ENCODE peak calls at places on chromosome 21, in ten cellular contexts. E is iris pigment epithelial cell; P is stimulated activated CD8-positive, alpha-beta memory T cell treated with anti-CD3 and anti-CD28 coated beads, Interleukin-15, amount 100 ng/mL, for 4 hours; Z is left colon; V is activated CD4-positive, CD25-positive, alpha-beta regulatory T cell treated with anti-CD3 and anti-CD28 coated beads, Interleukin-2, amount 50 U/mL, for 72 hours; O is LoVo; F is effector CD8-positive, alpha-beta T cell; G is foreskin fibroblast; U is activated naive CD4-positive, alpha-beta T cell treated with anti-CD3 and anti-CD28 coated beads, Interleukin-2, amount 10 ng/mL, durations not matched to agents 7 days and 5 days; H is activated naive CD8-positive, alpha-beta T cell treated with anti-CD3 and anti-CD28 coated beads, Interleukin-2, amount 50 U/mL, for 24 hours. S is an unnamed sample.

GRCh38 chr21:41567901-41568510 is 60.0 kb upstream of the TMPRSS2 start:
- DNase-seq in E (no peak), P (no peak), Z (no peak), V (no peak), O (no peak), F (no peak), G (no peak), U (no peak), H (no peak), S (no peak)

GRCh38 chr21:21806711-21807597 is 808.7 kb downstream of the NCAM2 start:
- DNase-seq in E (peak; percentile 1), P (no peak), Z (no peak), V (no peak), O (no peak), F (no peak), G (no peak), U (no peak), H (no peak), S (no peak)

GRCh38 chr21:18049461-18049860 is 195.2 kb upstream of the CHODL start:
- DNase-seq in E (no peak), P (no peak), Z (no peak), V (no peak), O (no peak), F (no peak), G (no peak), U (no peak), H (no peak), S (no peak)

GRCh38 chr21:28537371-28538079 is 455.2 kb downstream of the LTN1 start:
- DNase-seq in E (peak; percentile 85), P (no peak), Z (no peak), V (no peak), O (no peak), F (no peak), G (peak; percentile 96), U (no peak), H (no peak), S (no peak)

GRCh38 chr21:15192243-15192642 is 127.4 kb upstream of the NRIP1 start:
- DNase-seq in E (peak; percentile 12), P (no peak), Z (no peak), V (no peak), O (peak; percentile 52), F (no peak), G (no peak), U (no peak), H (no peak), S (no peak)

GRCh38 chr21:15289246-15289645 is 224.4 kb upstream of the NRIP1 start:
- DNase-seq in E (no peak), P (no peak), Z (no peak), V (no peak), O (no peak), F (no peak), G (no peak), U (no peak), H (no peak), S (no peak)

GRCh38 chr21:38341546-38342012 is 84.8 kb downstream of the KCNJ15 start:
- DNase-seq in E (no peak), P (no peak), Z (no peak), V (no peak), O (no peak), F (no peak), G (no peak), U (no peak), H (no peak), S (no peak)

GRCh38 chr21:35811115-35811806 is 249.1 kb downstream of the SETD4 start:
- DNase-seq in E (no peak), P (no peak), Z (peak; percentile 13), V (no peak), O (no peak), F (no peak), G (no peak), U (no peak), H (no peak), S (no peak)

GRCh38 chr21:29187939-29188338 is 57.5 kb downstream of the MAP3K7CL start:
- DNase-seq in E (peak; percentile 97), P (no peak), Z (no peak), V (no peak), O (peak; percentile 85), F (no peak), G (peak; percentile 94), U (no peak), H (no peak), S (peak; percentile 39)

GRCh38 chr21:41511858-41512257 is 3.9 kb upstream of the TMPRSS2 start:
- DNase-seq in E (no peak), P (no peak), Z (no peak), V (no peak), O (peak; percentile 32), F (no peak), G (no peak), U (no peak), H (no peak), S (peak; percentile 56)

GRCh38 chr21:35428489-35428888 is 379.4 kb upstream of the RUNX1 start:
- DNase-seq in E (peak; percentile 33), P (no peak), Z (no peak), V (no peak), O (no peak), F (peak; percentile 8), G (peak; percentile 3), U (peak; percentile 63), H (peak; percentile 21), S (peak; percentile 71)

GRCh38 chr21:33843216-33843615 is 72.4 kb downstream of the ATP5PO start:
- DNase-seq in E (no peak), P (no peak), Z (no peak), V (no peak), O (no peak), F (no peak), G (no peak), U (no peak), H (no peak), S (no peak)

GRCh38 chr21:14603202-14603601 is 57.1 kb upstream of the SAMSN1 start:
- DNase-seq in E (peak; percentile 86), P (no peak), Z (no peak), V (no peak), O (no peak), F (no peak), G (no peak), U (no peak), H (no peak), S (no peak)

GRCh38 chr21:34839070-34839820 is 170.5 kb downstream of the CLIC6 start:
- DNase-seq in E (no peak), P (no peak), Z (no peak), V (no peak), O (no peak), F (no peak), G (no peak), U (no peak), H (no peak), S (no peak)

GRCh38 chr21:41598561-41599511 is 90.9 kb upstream of the TMPRSS2 start:
- DNase-seq in E (no peak), P (no peak), Z (no peak), V (no peak), O (no peak), F (no peak), G (no peak), U (no peak), H (no peak), S (no peak)

GRCh38 chr21:42674351-42674940 is 21.0 kb downstream of the PDE9A start:
- DNase-seq in E (no peak), P (no peak), Z (no peak), V (no peak), O (no peak), F (no peak), G (no peak), U (no peak), H (no peak), S (no peak)

GRCh38 chr21:44527156-44527982 is 12.6 kb downstream of the KRTAP10-1 start:
- DNase-seq in E (no peak), P (no peak), Z (no peak), V (no peak), O (no peak), F (no peak), G (no peak), U (peak; percentile 7), H (no peak), S (no peak)

GRCh38 chr21:34936874-34937563 is 112.1 kb downstream of the RUNX1 start:
- DNase-seq in E (no peak), P (no peak), Z (no peak), V (no peak), O (no peak), F (no peak), G (no peak), U (no peak), H (no peak), S (peak; percentile 95)

GRCh38 chr21:44736291-44737004 is 25.1 kb upstream of the TSPEAR start:
- DNase-seq in E (no peak), P (no peak), Z (peak; percentile 86), V (no peak), O (peak; percentile 41), F (no peak), G (no peak), U (no peak), H (no peak), S (no peak)

GRCh38 chr21:44534688-44535087 is 5.3 kb downstream of the KRTAP10-1 start:
- DNase-seq in E (no peak), P (no peak), Z (no peak), V (no peak), O (no peak), F (no peak), G (no peak), U (peak; percentile 9), H (no peak), S (no peak)

GRCh38 chr21:45919593-45919992 is 62.0 kb upstream of the COL6A1 start:
- DNase-seq in E (no peak), P (no peak), Z (no peak), V (no peak), O (no peak), F (no peak), G (no peak), U (no peak), H (no peak), S (no peak)

GRCh38 chr21:46116189-46116845 is 18.4 kb downstream of the COL6A2 start:
- DNase-seq in E (no peak), P (no peak), Z (peak; percentile 2), V (peak; percentile 6), O (no peak), F (no peak), G (no peak), U (peak; percentile 19), H (no peak), S (no peak)

GRCh38 chr21:38721983-38722382 is 83.7 kb upstream of the ETS2 start:
- DNase-seq in E (peak; percentile 79), P (no peak), Z (no peak), V (no peak), O (no peak), F (no peak), G (no peak), U (no peak), H (no peak), S (no peak)

GRCh38 chr21:41317458-41317857 is 857 bp downstream of the FAM3B start:
- DNase-seq in E (no peak), P (no peak), Z (no peak), V (no peak), O (no peak), F (no peak), G (no peak), U (no peak), H (no peak), S (no peak)

GRCh38 chr21:8989261-8989882 is 1532.0 kb upstream of the TPTE start:
- DNase-seq in E (no peak), P (no peak), Z (no peak), V (no peak), O (no peak), F (no peak), G (no peak), U (no peak), H (no peak), S (peak; percentile 91)

GRCh38 chr21:22561946-22562345 is 1563.7 kb downstream of the NCAM2 start:
- DNase-seq in E (no peak), P (no peak), Z (no peak), V (no peak), O (no peak), F (no peak), G (no peak), U (no peak), H (no peak), S (no peak)

GRCh38 chr21:42923553-42924432 is 1.6 kb downstream of the ERVH48-1 start:
- DNase-seq in E (peak; percentile 80), P (peak; percentile 46), Z (peak; percentile 69), V (peak; percentile 54), O (peak; percentile 73), F (peak; percentile 42), G (peak; percentile 75), U (peak; percentile 85), H (peak; percentile 71), S (peak; percentile 87)

GRCh38 chr21:39911792-39912191 is 44.6 kb downstream of the PCP4 start:
- DNase-seq in E (no peak), P (no peak), Z (no peak), V (no peak), O (no peak), F (no peak), G (no peak), U (no peak), H (no peak), S (no peak)

S was measured in SW480.